ENCODE peak calls at places on chromosomes 13 and 19, in four cellular contexts. M is gastrocnemius medialis, J is BE2C, P is B cell. O is an unnamed sample.

GRCh38 chr13:41457589-41458186 is 338 bp downstream of the RGCC start:
- DNase-seq in M (no peak), P (peak), J (no peak), O (peak)

GRCh38 chr13:114203536-114203935 is 24.5 kb downstream of the CFAP97D2 start:
- DNase-seq in P (no peak), J (no peak), M (no peak), O (no peak)

GRCh38 chr19:50720921-50721291 is 1.3 kb upstream of the SHANK1 start:
- DNase-seq in M (no peak), J (no peak), P (no peak), O (peak)

GRCh38 chr19:29547981-29548380 is 22.2 kb downstream of the VSTM2B start:
- DNase-seq in J (no peak), M (no peak), P (no peak), O (no peak)

GRCh38 chr19:723714-724113 is 15.0 kb downstream of the PALM start:
- DNase-seq in M (no peak), P (no peak), J (no peak), O (no peak)

GRCh38 chr13:113620036-113620435 is 35.5 kb downstream of the TFDP1 start:
- DNase-seq in P (no peak), J (no peak), M (no peak), O (no peak)

GRCh38 chr13:27007166-27007565 is 164.4 kb downstream of the USP12 start:
- DNase-seq in J (peak), M (no peak), P (no peak), O (no peak)

GRCh38 chr13:100983111-100983510 is 308.5 kb upstream of the TMTC4 start:
- DNase-seq in J (no peak), M (no peak), P (no peak), O (no peak)

GRCh38 chr19:19064098-19064722 is 416 bp downstream of the SLC25A42 start:
- DNase-seq in J (no peak), M (no peak), P (peak), O (no peak)

GRCh38 chr13:66354880-66355279 is 875.3 kb downstream of the PCDH9 start:
- DNase-seq in M (no peak), P (no peak), J (no peak), O (no peak)

GRCh38 chr13:92074658-92075057 is 676.2 kb downstream of the GPC5 start:
- DNase-seq in J (peak), P (no peak), M (no peak), O (no peak)

GRCh38 chr19:38210458-38210987 is 13.5 kb downstream of the DPF1 start:
- DNase-seq in P (no peak), M (peak), J (peak), O (peak)

GRCh38 chr19:38849746-38850230 is at the start of gene HNRNPL:
- DNase-seq in J (peak), P (peak), M (no peak), O (peak)

GRCh38 chr19:3723883-3724282 is 15.7 kb downstream of the TJP3 start:
- DNase-seq in P (peak), M (no peak), J (no peak), O (no peak)

GRCh38 chr19:11200931-11201330 is 3.6 kb upstream of the KANK2 start:
- DNase-seq in J (no peak), M (no peak), P (no peak), O (no peak)

GRCh38 chr13:28116736-28117135 is 16.4 kb upstream of the FLT3 start:
- DNase-seq in P (no peak), M (no peak), J (no peak), O (no peak)

GRCh38 chr13:77751513-77752456 is 54.3 kb downstream of the SLAIN1 start:
- DNase-seq in M (no peak), P (peak), J (peak), O (peak)

GRCh38 chr19:6443986-6444385 is 10.4 kb upstream of the SLC25A41 start:
- DNase-seq in M (no peak), P (no peak), J (no peak), O (no peak)

GRCh38 chr19:42251572-42251990 is 3.3 kb downstream of the ERF start:
- DNase-seq in P (no peak), J (no peak), M (no peak), O (no peak)

GRCh38 chr19:13164370-13165090 is 14.3 kb downstream of the IER2 start:
- DNase-seq in J (peak), P (peak), M (no peak), O (peak)

GRCh38 chr13:113178070-113178895 is 19.8 kb downstream of the PROZ start:
- DNase-seq in J (peak), M (no peak), P (no peak), O (no peak)

GRCh38 chr19:44747739-44748425 is 626 bp upstream of the BCL3 start:
- DNase-seq in J (peak), M (peak), P (peak), O (no peak)

GRCh38 chr19:29873801-29874575 is 62.2 kb downstream of the CCNE1 start:
- DNase-seq in J (no peak), M (no peak), P (peak), O (no peak)

GRCh38 chr19:6241056-6241455 is 38.7 kb downstream of the MLLT1 start:
- DNase-seq in J (no peak), P (no peak), M (no peak), O (no peak)

GRCh38 chr19:6473652-6474051 is 7.9 kb downstream of the DENND1C start:
- DNase-seq in P (no peak), J (no peak), M (no peak), O (no peak)

GRCh38 chr13:45063261-45063870 is 56.9 kb upstream of the GTF2F2 start:
- DNase-seq in M (no peak), P (no peak), J (no peak), O (no peak)

GRCh38 chr13:46738055-46738454 is 58.9 kb downstream of the ESD start:
- DNase-seq in P (no peak), M (no peak), J (no peak), O (no peak)

GRCh38 chr19:45448887-45449299 is 18.9 kb upstream of the FOSB start:
- DNase-seq in J (no peak), M (no peak), P (no peak), O (no peak)

GRCh38 chr13:113785051-113786010 is 26.3 kb downstream of the TMEM255B start:
- DNase-seq in J (no peak), P (no peak), M (no peak), O (no peak)

GRCh38 chr19:46639356-46640061 is 3.5 kb upstream of the GNG8 start:
- DNase-seq in M (no peak), J (peak), P (peak), O (peak)

GRCh38 chr19:2050349-2050990 is 574 bp downstream of the MKNK2 start:
- DNase-seq in J (no peak), M (peak), P (no peak), O (peak)

DNA sequence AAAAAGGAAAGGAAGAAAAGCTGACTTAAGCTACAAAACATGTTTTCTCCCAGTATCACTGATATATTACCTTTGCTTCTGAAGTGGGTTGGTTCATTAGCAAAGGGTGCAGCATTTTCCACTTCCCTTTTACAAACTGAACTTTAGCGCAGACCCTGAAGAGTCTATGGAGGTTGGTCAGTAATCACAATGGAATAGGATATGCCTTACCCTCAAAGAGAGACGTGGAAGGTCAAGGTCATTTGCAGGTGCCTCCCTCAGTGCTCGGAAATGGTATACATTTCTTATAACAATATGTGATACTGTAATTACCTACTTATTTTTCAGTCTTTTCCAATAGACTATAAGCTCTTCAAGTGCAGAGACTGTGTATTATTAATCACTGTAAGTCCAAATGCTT is 21.9 kb upstream of the MED4 start:
- DNase-seq in M (no peak), P (no peak), J (no peak), O (no peak)
- TF ChIP-seq CTCF in M (no peak), P (no peak), J (no peak), O (no peak)

GRCh38 chr13:71866173-71867091 is 572 bp downstream of the DACH1 start:
- DNase-seq in M (no peak), P (peak), J (peak), O (peak)
- TF ChIP-seq CTCF in M (no peak), P (no peak), J (no peak), O (no peak)

DNA sequence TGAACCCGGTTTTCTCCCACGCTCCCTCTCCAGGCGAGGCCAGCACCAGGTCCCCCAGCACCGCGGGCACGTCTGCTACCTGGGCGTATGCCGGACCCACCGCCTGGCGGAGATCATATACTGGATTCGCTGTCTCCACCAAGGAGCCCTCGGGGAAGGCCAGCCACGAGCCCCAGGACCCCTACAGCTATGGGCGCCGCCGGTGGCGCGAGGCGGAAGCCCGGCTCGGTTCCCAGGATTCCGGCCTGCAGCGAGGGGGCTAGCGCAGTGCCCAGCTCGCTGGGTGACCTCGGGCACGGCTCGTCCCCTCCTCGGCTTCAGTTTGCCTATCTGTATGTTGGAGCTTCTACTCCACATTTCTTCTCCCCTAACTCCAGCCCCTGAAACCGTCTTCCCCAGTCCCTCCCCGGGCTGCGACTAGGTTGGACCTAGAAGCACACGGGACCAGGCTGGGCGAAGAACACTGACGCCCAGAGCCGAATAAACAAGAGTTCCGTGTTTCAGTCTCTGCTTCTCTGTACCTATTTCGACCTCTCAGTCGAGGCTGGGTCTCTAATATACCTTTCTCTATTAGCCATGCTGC is 752 bp upstream of the CPT1C start:
- DNase-seq in J (no peak), P (no peak), M (no peak), O (peak)
- TF ChIP-seq CTCF in J (no peak), P (peak), M (no peak), O (no peak)

GRCh38 chr13:75365724-75366173 is 116.2 kb downstream of the TBC1D4 start:
- DNase-seq in M (no peak), P (no peak), J (no peak), O (no peak)
- TF ChIP-seq CTCF in M (peak), P (no peak), J (peak), O (no peak)

DNA sequence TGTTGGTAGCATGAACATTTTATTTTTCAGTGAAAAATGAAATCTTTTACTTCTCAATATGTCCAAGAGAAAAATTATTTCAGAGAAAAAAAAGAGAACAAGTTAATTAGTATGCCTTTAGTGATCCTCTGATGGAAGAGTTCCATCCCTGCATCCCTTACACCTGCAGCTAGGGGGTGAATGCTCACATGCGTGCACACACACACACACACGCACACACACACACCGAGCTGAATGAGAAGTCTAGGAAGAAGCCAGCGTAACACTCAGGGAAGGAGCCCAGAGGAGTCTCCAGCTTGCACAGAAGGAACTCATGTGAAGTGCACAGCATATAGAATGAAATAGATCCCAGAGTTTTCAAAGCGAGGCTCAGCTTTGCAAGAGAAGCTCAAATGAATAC is 510.5 kb downstream of the IRS2 start:
- DNase-seq in M (peak), J (peak), P (no peak), O (peak)
- TF ChIP-seq CTCF in M (peak), J (peak), P (no peak), O (no peak)

GRCh38 chr13:34458756-34459462 is 483.2 kb upstream of the NBEA start:
- DNase-seq in J (no peak), P (no peak), M (no peak), O (no peak)
- TF ChIP-seq CTCF in J (no peak), P (no peak), M (no peak), O (no peak)

GRCh38 chr19:35248310-35249145 is at the start of gene LSR:
- DNase-seq in P (peak), M (no peak), J (no peak), O (peak)

GRCh38 chr19:35249848-35250711 is 1.3 kb downstream of the LSR start:
- DNase-seq in J (no peak), M (no peak), P (no peak), O (no peak)

GRCh38 chr19:35246466-35247096 is 2.2 kb upstream of the LSR start:
- DNase-seq in M (no peak), J (no peak), P (no peak), O (no peak)

GRCh38 chr19:35249146-35249847 is 495 bp downstream of the LSR start:
- DNase-seq in M (no peak), J (no peak), P (peak), O (no peak)

GRCh38 chr19:35247526-35248309 is 1.1 kb upstream of the LSR start:
- DNase-seq in P (peak), M (no peak), J (no peak), O (peak)
- TF ChIP-seq CTCF in P (peak), M (no peak), J (peak), O (peak)

O was measured in nephron progenitor cell.